ENCODE peak calls at places on chromosomes 1 and 21, in six cellular contexts. N is HAP-1, W is esophagus squamous epithelium, O is stomach, V is astrocyte, R is adrenal gland. B is an unnamed sample.

GRCh38 chr1:37944091-37944763 is 2.6 kb downstream of the INPP5B start:
- DNase-seq in N (no peak), R (no peak), O (no peak), V (peak), W (no peak), B (peak)

GRCh38 chr1:181551249-181551648 is 67.9 kb downstream of the CACNA1E start:
- DNase-seq in N (no peak), O (peak), R (no peak), W (no peak), V (peak), B (no peak)

GRCh38 chr1:119549719-119550141 is 42.7 kb downstream of the HSD3B1 start:
- DNase-seq in O (peak), N (peak), R (peak), W (no peak), V (peak), B (peak)

GRCh38 chr1:76764638-76765572 is 102.4 kb upstream of the ST6GALNAC5 start:
- DNase-seq in O (no peak), N (no peak), V (no peak), W (no peak), R (peak), B (peak)

GRCh38 chr1:78004719-78005346 is at the start of gene DNAJB4:
- DNase-seq in O (peak), N (peak), R (peak), W (no peak), V (peak), B (peak)

GRCh38 chr21:41432567-41433460 is 6.8 kb downstream of the MX1 start:
- DNase-seq in W (no peak), O (no peak), R (no peak), V (no peak), N (no peak), B (no peak)

GRCh38 chr1:229196404-229197224 is 74.3 kb upstream of the RAB4A start:
- DNase-seq in N (no peak), W (no peak), R (no peak), V (no peak), O (no peak), B (no peak)

GRCh38 chr1:217402301-217402700 is 228.6 kb downstream of the GPATCH2 start:
- DNase-seq in O (no peak), V (no peak), R (no peak), N (no peak), W (no peak), B (peak)

GRCh38 chr1:242239394-242239793 is 240.5 kb upstream of the MAP1LC3C start:
- DNase-seq in R (no peak), O (no peak), V (no peak), N (peak), W (no peak), B (no peak)

GRCh38 chr1:1785666-1786065 is 7.4 kb upstream of the NADK start:
- DNase-seq in N (no peak), V (no peak), O (no peak), W (no peak), R (no peak), B (no peak)

GRCh38 chr21:45887121-45887611 is 94.4 kb upstream of the COL6A1 start:
- DNase-seq in V (peak), N (no peak), O (no peak), R (peak), W (no peak), B (peak)

GRCh38 chr1:100400332-100400933 is 48.1 kb downstream of the CDC14A start:
- DNase-seq in R (peak), W (peak), V (no peak), O (peak), N (peak), B (no peak)

GRCh38 chr1:58932820-58933598 is 149.2 kb upstream of the JUN start:
- DNase-seq in O (peak), W (no peak), R (no peak), V (peak), N (no peak), B (peak)

GRCh38 chr1:109910123-109910962 is at the start of gene CSF1:
- DNase-seq in R (peak), N (peak), V (peak), O (peak), W (peak), B (peak)

GRCh38 chr21:45950740-45951515 is 30.6 kb upstream of the COL6A1 start:
- DNase-seq in W (no peak), V (peak), O (peak), R (no peak), N (no peak), B (peak)

GRCh38 chr1:41098657-41099207 is 77.2 kb upstream of the SLFNL1 start:
- DNase-seq in N (no peak), O (no peak), V (no peak), R (no peak), W (no peak), B (no peak)

GRCh38 chr1:185526318-185527307 is 207.6 kb upstream of the HMCN1 start:
- DNase-seq in O (no peak), W (no peak), V (no peak), R (no peak), N (no peak), B (no peak)

DNA sequence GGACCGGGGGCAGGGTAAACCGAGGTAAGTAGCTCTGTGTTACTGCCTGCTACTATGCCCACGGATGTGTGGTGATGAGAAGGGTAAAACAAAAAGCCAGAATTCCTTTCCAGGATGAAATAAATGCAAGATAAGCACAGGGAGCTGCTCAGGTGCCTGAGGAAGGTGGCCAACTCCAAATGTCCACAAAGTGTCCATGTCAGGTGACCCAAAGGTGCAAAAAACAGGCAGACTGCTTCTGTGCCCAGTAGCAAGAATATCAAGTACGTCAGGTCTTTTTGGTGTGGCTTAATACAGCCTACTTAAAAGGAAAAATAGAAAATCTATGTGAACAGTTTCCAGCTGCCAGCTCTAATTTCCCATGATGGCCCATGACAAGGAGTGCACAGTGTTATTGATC is 279.3 kb downstream of the SETD4 start:
- DNase-seq in V (no peak), N (no peak), O (no peak), W (no peak), R (no peak), B (no peak)
- H3K4me3 ChIP-seq in V (no peak), N (no peak), O (no peak), W (no peak), R (no peak), B (no peak)

GRCh38 chr1:169110265-169110664 is 3.8 kb downstream of the ATP1B1 start:
- DNase-seq in W (no peak), R (no peak), O (peak), V (no peak), N (no peak), B (no peak)
- H3K4me3 ChIP-seq in W (peak), R (no peak), O (peak), V (peak), N (no peak), B (peak)

DNA sequence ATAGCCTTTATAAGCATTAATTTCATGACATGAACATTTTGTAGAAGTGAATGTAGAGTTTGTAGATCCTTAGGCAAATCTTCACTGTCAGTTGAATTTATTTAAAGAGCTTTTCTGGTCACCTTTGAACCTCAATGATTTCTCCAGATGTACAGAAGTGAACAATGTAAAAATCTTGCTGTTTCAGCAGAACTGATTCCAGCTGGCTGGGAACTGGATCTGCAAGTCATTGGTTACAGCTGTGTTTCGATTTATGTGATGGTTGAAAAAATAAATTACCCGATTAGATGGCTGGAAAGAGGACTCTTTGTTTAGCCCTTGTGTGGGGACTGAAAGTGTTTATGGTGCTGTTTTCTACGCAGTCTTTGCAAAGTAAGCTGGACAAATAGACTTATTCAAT is 849.8 kb downstream of the USP25 start:
- DNase-seq in R (no peak), W (no peak), V (peak), N (no peak), O (no peak), B (peak)
- H3K4me3 ChIP-seq in R (no peak), W (peak), V (no peak), N (no peak), O (no peak), B (no peak)

GRCh38 chr1:14733053-14733778 is 134.7 kb downstream of the KAZN start:
- DNase-seq in O (no peak), W (no peak), N (peak), V (peak), R (no peak), B (peak)
- H3K4me3 ChIP-seq in O (no peak), W (peak), N (no peak), V (no peak), R (no peak), B (no peak)

B was measured in foreskin fibroblast.